ENCODE peak calls at places on chromosomes 16 and 17, in nine cellular contexts. M is stomach, D is esophagus muscularis mucosa, P is K562, S is upper lobe of left lung, O is HepG2, X is suprapubic skin, T is transverse colon, Q is H1. N is an unnamed sample.

GRCh38 chr17:46903762-46904672 is 18.9 kb upstream of the GOSR2 start:
- DNase-seq in M (no peak), D (no peak), P (no peak), S (no peak), O (no peak), X (no peak), T (no peak), Q (no peak), N (peak; percentile 45)

GRCh38 chr17:82657926-82658325 is 9.7 kb upstream of the WDR45B start:
- DNase-seq in M (no peak), D (no peak), P (no peak), S (peak; percentile 79), O (no peak), X (no peak), T (no peak), Q (no peak), N (no peak)

GRCh38 chr17:12403881-12404398 is 261.8 kb upstream of the MYOCD start:
- DNase-seq in M (no peak), D (no peak), P (no peak), S (no peak), O (no peak), X (no peak), T (no peak), Q (no peak), N (no peak)

GRCh38 chr17:64401941-64402340 is 11.3 kb upstream of the PECAM1 start:
- DNase-seq in M (no peak), D (no peak), P (no peak), S (no peak), O (no peak), X (no peak), T (no peak), Q (no peak), N (no peak)

GRCh38 chr17:79201536-79202227 is 127.1 kb downstream of the ENGASE start:
- DNase-seq in M (no peak), D (no peak), P (no peak), S (peak; percentile 61), O (no peak), X (no peak), T (no peak), Q (no peak), N (no peak)

GRCh38 chr17:40533896-40534295 is 31.4 kb downstream of the CCR7 start:
- DNase-seq in M (no peak), D (no peak), P (no peak), S (no peak), O (no peak), X (peak; percentile 42), T (no peak), Q (no peak), N (peak; percentile 54)

GRCh38 chr17:39194089-39194984 is 3.1 kb downstream of the CACNB1 start:
- DNase-seq in M (no peak), D (no peak), P (peak; percentile 90), S (peak; percentile 84), O (peak; percentile 80), X (no peak), T (peak; percentile 31), Q (no peak), N (peak; percentile 87)

GRCh38 chr16:27264151-27264550 is 4.4 kb downstream of the NSMCE1 start:
- DNase-seq in M (no peak), D (peak; percentile 70), P (no peak), S (no peak), O (peak; percentile 85), X (no peak), T (no peak), Q (no peak), N (no peak)

GRCh38 chr17:9622961-9623360 is 22.4 kb upstream of the USP43 start:
- DNase-seq in M (no peak), D (no peak), P (no peak), S (no peak), O (no peak), X (no peak), T (no peak), Q (no peak), N (no peak)

GRCh38 chr16:69712277-69712676 is 14.1 kb downstream of the NQO1 start:
- DNase-seq in M (no peak), D (peak; percentile 50), P (no peak), S (no peak), O (no peak), X (no peak), T (no peak), Q (no peak), N (no peak)

GRCh38 chr16:57621521-57622268 is 6.7 kb upstream of the ADGRG1 start:
- DNase-seq in M (no peak), D (no peak), P (no peak), S (no peak), O (no peak), X (peak; percentile 60), T (no peak), Q (no peak), N (peak; percentile 61)

GRCh38 chr17:50123649-50124349 is 6.2 kb downstream of the SAMD14 start:
- DNase-seq in M (no peak), D (no peak), P (no peak), S (no peak), O (no peak), X (no peak), T (no peak), Q (no peak), N (no peak)

GRCh38 chr16:20291807-20292206 is 35.5 kb downstream of the GP2 start:
- DNase-seq in M (no peak), D (no peak), P (no peak), S (no peak), O (no peak), X (no peak), T (no peak), Q (no peak), N (no peak)

GRCh38 chr16:54177857-54178490 is 108.6 kb downstream of the IRX3 start:
- DNase-seq in M (no peak), D (no peak), P (no peak), S (no peak), O (no peak), X (no peak), T (no peak), Q (no peak), N (no peak)

GRCh38 chr16:23544436-23544835 is 12.7 kb downstream of the EARS2 start:
- DNase-seq in M (no peak), D (no peak), P (no peak), S (peak; percentile 54), O (no peak), X (no peak), T (no peak), Q (no peak), N (no peak)

GRCh38 chr16:10923650-10924214 is 18.5 kb downstream of the DEXI start:
- DNase-seq in M (peak; percentile 75), D (no peak), P (no peak), S (peak; percentile 77), O (peak; percentile 95), X (no peak), T (peak; percentile 48), Q (no peak), N (peak; percentile 91)

GRCh38 chr17:51769231-51769630 is 389.3 kb downstream of the CA10 start:
- DNase-seq in M (no peak), D (no peak), P (no peak), S (no peak), O (no peak), X (no peak), T (no peak), Q (no peak), N (no peak)

GRCh38 chr17:79075433-79075805 is 795 bp downstream of the ENGASE start:
- DNase-seq in M (no peak), D (no peak), P (no peak), S (no peak), O (no peak), X (no peak), T (no peak), Q (no peak), N (no peak)

DNA sequence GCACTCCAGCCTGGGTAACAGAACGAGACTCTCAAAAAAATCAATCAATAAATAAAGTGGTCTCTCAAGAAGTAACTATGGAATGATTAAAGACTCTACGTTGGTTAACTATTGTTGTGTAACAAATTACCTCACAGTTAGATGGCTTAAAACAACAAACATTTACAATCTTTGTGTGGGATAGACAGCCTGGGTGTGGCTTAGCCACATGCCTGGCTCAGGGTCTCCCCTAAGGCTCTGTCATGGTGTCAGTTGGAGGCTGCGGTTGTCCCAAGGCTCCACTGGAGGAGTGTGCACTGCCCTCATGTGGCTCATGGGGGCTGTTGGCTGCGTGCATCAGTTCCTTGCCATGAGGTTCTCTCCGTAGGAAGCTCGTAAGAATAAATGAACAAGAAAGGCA is 294.5 kb downstream of the SNX29 start:
- DNase-seq in M (no peak), D (no peak), P (peak; percentile 68), S (no peak), O (peak; percentile 52), X (no peak), T (no peak), Q (peak; percentile 31), N (no peak)
- TF ChIP-seq CTCF in M (no peak), D (no peak), P (peak; percentile 68), S (no peak), O (peak; percentile 71), X (no peak), T (no peak), Q (peak; percentile 72), N (no peak)

GRCh38 chr16:86022381-86022960 is 123.5 kb downstream of the IRF8 start:
- DNase-seq in M (no peak), D (no peak), P (no peak), S (no peak), O (no peak), X (peak; percentile 24), T (no peak), Q (no peak), N (peak; percentile 21)

GRCh38 chr16:86025706-86026105 is 126.7 kb downstream of the IRF8 start:
- DNase-seq in M (no peak), D (no peak), P (no peak), S (no peak), O (no peak), X (peak; percentile 42), T (no peak), Q (no peak), N (peak; percentile 39)

GRCh38 chr16:86026136-86026905 is 127.4 kb downstream of the IRF8 start:
- DNase-seq in M (no peak), D (no peak), P (no peak), S (peak; percentile 46), O (no peak), X (peak; percentile 42), T (peak; percentile 34), Q (no peak), N (peak; percentile 27)

GRCh38 chr16:86026916-86027315 is 128.0 kb downstream of the IRF8 start:
- DNase-seq in M (no peak), D (no peak), P (no peak), S (peak; percentile 37), O (no peak), X (peak; percentile 24), T (no peak), Q (no peak), N (peak; percentile 21)

GRCh38 chr16:86024210-86024609 is 125.2 kb downstream of the IRF8 start:
- DNase-seq in M (no peak), D (no peak), P (no peak), S (no peak), O (no peak), X (no peak), T (no peak), Q (no peak), N (no peak)
- TF ChIP-seq POLR2AphosphoS5 in M (no peak), D (no peak), P (no peak), S (no peak), O (no peak), X (no peak), T (no peak), Q (no peak), N (no peak)

GRCh38 chr16:66906916-66907836 is 11.5 kb downstream of the CDH16 start:
- DNase-seq in M (no peak), D (no peak), P (no peak), S (no peak), O (no peak), X (no peak), T (no peak), Q (no peak), N (no peak)
- TF ChIP-seq EP300 in M (no peak), D (no peak), P (no peak), S (no peak), O (no peak), X (no peak), T (no peak), Q (no peak), N (no peak)

GRCh38 chr17:491086-492014 is 138.7 kb upstream of the RPH3AL start:
- DNase-seq in M (peak; percentile 54), D (no peak), P (peak; percentile 18), S (peak; percentile 91), O (peak; percentile 51), X (peak; percentile 79), T (peak; percentile 38), Q (no peak), N (peak; percentile 85)
- TF ChIP-seq CTCF in M (no peak), D (peak; percentile 9), P (no peak), S (peak; percentile 18), O (peak; percentile 9), X (no peak), T (peak; percentile 11), Q (no peak), N (no peak)